ENCODE peak calls at places on chromosomes 4 and X, in ten cellular contexts. F, Z, C, H, P, L, A, B, V and Y are unnamed samples.

GRCh38 chrX:134543201-134543797 is 83.3 kb downstream of the HPRT1 start:
- DNase-seq in L (no peak), P (no peak), A (no peak), H (no peak), C (no peak), Z (no peak), V (peak; percentile 5), B (no peak), F (no peak), Y (no peak)

GRCh38 chrX:140766024-140766611 is 56.6 kb downstream of the LINC00632 start:
- DNase-seq in L (peak; percentile 51), A (peak; percentile 48), P (peak; percentile 27), B (peak; percentile 63), C (no peak), V (peak; percentile 76), H (peak; percentile 68), Z (peak; percentile 49), F (peak; percentile 5), Y (no peak)

GRCh38 chrX:110965409-110965808 is 130.6 kb upstream of the PAK3 start:
- DNase-seq in V (no peak), L (no peak), B (no peak), H (no peak), A (no peak), P (no peak), F (no peak), Z (peak; percentile 10), C (no peak), Y (no peak)

GRCh38 chr4:190015538-190016368 is 11.3 kb downstream of the FRG2 start:
- DNase-seq in A (no peak), L (no peak), C (no peak), H (peak; percentile 12), V (no peak), Z (no peak), P (no peak), F (no peak), B (no peak), Y (no peak)

GRCh38 chr4:70994387-70995099 is 1.1 kb downstream of the DCK start:
- DNase-seq in F (no peak), B (no peak), Z (no peak), H (no peak), A (no peak), L (no peak), P (no peak), V (no peak), C (no peak), Y (no peak)

GRCh38 chr4:36446275-36446674 is 164.9 kb downstream of the DTHD1 start:
- DNase-seq in P (no peak), B (no peak), H (no peak), L (no peak), V (peak; percentile 60), F (no peak), Z (no peak), C (no peak), A (no peak), Y (no peak)

GRCh38 chrX:25015486-25016360 is at the start of gene ARX:
- DNase-seq in P (peak; percentile 6), Z (peak; percentile 53), B (no peak), C (peak; percentile 25), H (peak; percentile 97), A (no peak), L (peak; percentile 88), V (no peak), F (no peak), Y (no peak)

GRCh38 chrX:109475174-109475891 is 6.6 kb downstream of the GUCY2F start:
- DNase-seq in P (peak; percentile 2), V (peak; percentile 62), F (no peak), Z (peak; percentile 39), B (peak; percentile 53), C (peak; percentile 11), A (no peak), H (peak; percentile 91), L (no peak), Y (no peak)

GRCh38 chrX:9612146-9612505 is 147.3 kb downstream of the TBL1X start:
- DNase-seq in A (no peak), B (no peak), V (no peak), L (no peak), F (no peak), H (no peak), C (no peak), Z (no peak), P (no peak), Y (no peak)

GRCh38 chrX:104854188-104854587 is 288.2 kb downstream of the IL1RAPL2 start:
- DNase-seq in C (no peak), F (no peak), Z (peak; percentile 81), P (no peak), A (no peak), B (no peak), V (peak; percentile 77), L (no peak), H (no peak), Y (no peak)

GRCh38 chr4:179762840-179763239 is 2320.6 kb upstream of the AGA start:
- DNase-seq in B (no peak), L (no peak), V (no peak), P (no peak), C (no peak), H (no peak), Z (no peak), F (no peak), A (no peak), Y (no peak)

GRCh38 chr4:23945521-23946017 is 55.7 kb upstream of the PPARGC1A start:
- DNase-seq in V (peak; percentile 46), P (peak; percentile 32), F (no peak), Z (peak; percentile 83), L (peak; percentile 75), H (no peak), B (peak; percentile 84), A (no peak), C (no peak), Y (no peak)

GRCh38 chr4:98448923-98449322 is 187.7 kb downstream of the RAP1GDS1 start:
- DNase-seq in C (no peak), Z (no peak), V (no peak), B (no peak), F (no peak), P (no peak), H (no peak), L (no peak), A (no peak), Y (no peak)

GRCh38 chr4:98686046-98686385 is 27.6 kb upstream of the TSPAN5 start:
- DNase-seq in L (no peak), F (no peak), V (no peak), C (no peak), H (no peak), A (no peak), P (no peak), B (no peak), Z (no peak), Y (no peak)

GRCh38 chr4:1745697-1746096 is 24.4 kb downstream of the TACC3 start:
- DNase-seq in H (no peak), C (no peak), A (no peak), B (no peak), L (no peak), Z (no peak), P (no peak), V (no peak), F (no peak), Y (no peak)

GRCh38 chr4:148166132-148166531 is 276.1 kb downstream of the NR3C2 start:
- DNase-seq in Z (peak; percentile 4), P (no peak), F (no peak), C (no peak), B (no peak), A (no peak), H (no peak), V (no peak), L (no peak), Y (no peak)
- H3K27ac ChIP-seq in Z (peak overlapping the region; percentile 35), P (no peak overlapping the region), F (no peak overlapping the region), C (peak overlapping the region; percentile 61), B (no peak overlapping the region), A (no peak overlapping the region), H (no peak overlapping the region), V (no peak overlapping the region), L (no peak overlapping the region), Y (peak overlapping the region; percentile 71)

GRCh38 chr4:54096563-54096962 is 3.4 kb upstream of the GSX2 start:
- DNase-seq in Z (no peak), L (no peak), A (no peak), F (no peak), B (no peak), P (no peak), H (peak; percentile 5), C (no peak), V (no peak), Y (no peak)
- H3K4me3 ChIP-seq in Z (no peak overlapping the region), L (no peak overlapping the region), A (no peak overlapping the region), F (no peak overlapping the region), B (no peak overlapping the region), P (no peak overlapping the region), H (no peak overlapping the region), C (no peak overlapping the region), V (no peak overlapping the region), Y (no peak overlapping the region)

GRCh38 chr4:47701286-47701685 is 136.6 kb downstream of the CORIN start:
- DNase-seq in B (no peak), C (no peak), L (no peak), P (no peak), V (no peak), A (no peak), H (no peak), Z (no peak), F (no peak), Y (no peak)

GRCh38 chr4:47705326-47705981 is 132.4 kb downstream of the CORIN start:
- DNase-seq in Z (peak; percentile 15), P (no peak), C (no peak), V (peak; percentile 35), L (no peak), A (no peak), H (peak; percentile 42), B (no peak), F (no peak), Y (no peak)

GRCh38 chr4:47703964-47704363 is 133.9 kb downstream of the CORIN start:
- DNase-seq in B (no peak), L (no peak), F (no peak), Z (no peak), C (no peak), H (no peak), A (no peak), V (no peak), P (no peak), Y (no peak)

GRCh38 chr4:47703008-47703407 is 134.9 kb downstream of the CORIN start:
- DNase-seq in B (no peak), Z (no peak), P (no peak), V (no peak), L (no peak), C (no peak), A (no peak), F (no peak), H (no peak), Y (no peak)

GRCh38 chr4:47704693-47705325 is 133.1 kb downstream of the CORIN start:
- DNase-seq in H (peak; percentile 80), F (no peak), C (peak; percentile 37), L (no peak), V (peak; percentile 38), B (peak; percentile 35), A (no peak), Z (peak; percentile 3), P (peak; percentile 7), Y (no peak)
- H3K27ac ChIP-seq in H (no peak overlapping the region), F (no peak overlapping the region), C (peak overlapping the region; percentile 68), L (no peak overlapping the region), V (no peak overlapping the region), B (no peak overlapping the region), A (no peak overlapping the region), Z (no peak overlapping the region), P (no peak overlapping the region), Y (no peak overlapping the region)

GRCh38 chr4:128424524-128425195 is 137.0 kb upstream of the PGRMC2 start:
- DNase-seq in A (no peak), F (no peak), V (peak; percentile 1), H (no peak), B (no peak), C (no peak), L (no peak), Z (peak; percentile 40), P (no peak), Y (no peak)

GRCh38 chr4:128428397-128428796 is 140.8 kb upstream of the PGRMC2 start:
- DNase-seq in P (no peak), Z (no peak), F (no peak), V (no peak), A (no peak), C (no peak), L (no peak), B (no peak), H (no peak), Y (no peak)

GRCh38 chr4:128427832-128428366 is 140.3 kb upstream of the PGRMC2 start:
- DNase-seq in B (peak; percentile 55), L (no peak), F (no peak), H (no peak), C (no peak), V (peak; percentile 87), Z (peak; percentile 89), A (no peak), P (peak; percentile 50), Y (no peak)
- H3K4me3 ChIP-seq in B (no peak overlapping the region), L (peak overlapping the region; percentile 11), F (no peak overlapping the region), H (no peak overlapping the region), C (peak overlapping the region; percentile 33), V (no peak overlapping the region), Z (no peak overlapping the region), A (no peak overlapping the region), P (no peak overlapping the region), Y (no peak overlapping the region)